ENCODE peak calls at places on chromosomes 3 and 15, in seven cellular contexts. One of them, this sample, is unnamed. For H3K79me1 and H3K4me1, the result is how much of the 10 kb centered on the place peaks cover.

GRCh38 chr3:140316895-140317400 is 360.9 kb upstream of the TRIM42 start:
- DNase-seq in mesendoderm: no peak
- DNase-seq in IMR-90: no peak
- DNase-seq in mesenchymal stem cell: no peak
- DNase-seq in H1: no peak
- DNase-seq in H9: no peak
- DNase-seq in neuronal stem cell: no peak
- DNase-seq in this sample: no peak

GRCh38 chr3:120438971-120439370 is 11.8 kb downstream of the FSTL1 start:
- DNase-seq in mesenchymal stem cell: peak
- DNase-seq in mesendoderm: no peak
- DNase-seq in neuronal stem cell: no peak
- DNase-seq in H9: no peak
- DNase-seq in IMR-90: peak
- DNase-seq in H1: no peak
- DNase-seq in this sample: peak

GRCh38 chr15:66940368-66940767 is 125.0 kb upstream of the SMAD3 start:
- DNase-seq in IMR-90: peak
- DNase-seq in neuronal stem cell: no peak
- DNase-seq in H1: no peak
- DNase-seq in H9: no peak
- DNase-seq in mesendoderm: no peak
- DNase-seq in mesenchymal stem cell: peak
- DNase-seq in this sample: no peak

GRCh38 chr15:93035953-93036810 is 52.8 kb downstream of the RGMA start:
- DNase-seq in H9: peak
- DNase-seq in neuronal stem cell: no peak
- DNase-seq in mesendoderm: peak
- DNase-seq in mesenchymal stem cell: peak
- DNase-seq in H1: peak
- DNase-seq in IMR-90: peak
- DNase-seq in this sample: no peak

GRCh38 chr15:85649372-85649771 is 145.4 kb downstream of the KLHL25 start:
- DNase-seq in mesenchymal stem cell: peak
- DNase-seq in neuronal stem cell: no peak
- DNase-seq in H1: no peak
- DNase-seq in H9: no peak
- DNase-seq in mesendoderm: peak
- DNase-seq in IMR-90: peak
- DNase-seq in this sample: peak

GRCh38 chr3:42117175-42118008 is 26.2 kb downstream of the TRAK1 start:
- DNase-seq in mesendoderm: peak
- DNase-seq in mesenchymal stem cell: peak
- DNase-seq in H9: peak
- DNase-seq in H1: peak
- DNase-seq in neuronal stem cell: no peak
- DNase-seq in IMR-90: peak
- DNase-seq in this sample: peak

GRCh38 chr15:50415752-50416404 is 8.3 kb upstream of the USP8 start:
- DNase-seq in IMR-90: peak
- DNase-seq in mesenchymal stem cell: peak
- DNase-seq in mesendoderm: no peak
- DNase-seq in H1: no peak
- DNase-seq in neuronal stem cell: no peak
- DNase-seq in H9: peak
- DNase-seq in this sample: no peak

GRCh38 chr3:27686642-27687041 is 35.5 kb downstream of the EOMES start:
- DNase-seq in mesenchymal stem cell: no peak
- DNase-seq in mesendoderm: no peak
- DNase-seq in neuronal stem cell: no peak
- DNase-seq in H1: no peak
- DNase-seq in H9: no peak
- DNase-seq in IMR-90: peak
- DNase-seq in this sample: no peak

GRCh38 chr3:191435981-191436380 is 25.0 kb upstream of the PYDC2 start:
- DNase-seq in H9: no peak
- DNase-seq in mesenchymal stem cell: no peak
- DNase-seq in H1: no peak
- DNase-seq in IMR-90: no peak
- DNase-seq in neuronal stem cell: no peak
- DNase-seq in mesendoderm: no peak
- DNase-seq in this sample: no peak

GRCh38 chr15:35481992-35482391 is 64.0 kb downstream of the DPH6 start:
- DNase-seq in H1: no peak
- DNase-seq in mesenchymal stem cell: peak
- DNase-seq in H9: peak
- DNase-seq in mesendoderm: peak
- DNase-seq in neuronal stem cell: no peak
- DNase-seq in IMR-90: peak
- DNase-seq in this sample: peak

GRCh38 chr3:156180077-156180476 is 59.7 kb downstream of the KCNAB1 start:
- DNase-seq in mesenchymal stem cell: peak
- DNase-seq in IMR-90: peak
- DNase-seq in neuronal stem cell: no peak
- DNase-seq in H1: no peak
- DNase-seq in mesendoderm: no peak
- DNase-seq in H9: no peak
- DNase-seq in this sample: no peak

GRCh38 chr3:167743799-167744198 is 8.3 kb downstream of the SERPINI1 start:
- DNase-seq in neuronal stem cell: no peak
- DNase-seq in H9: no peak
- DNase-seq in IMR-90: peak
- DNase-seq in H1: no peak
- DNase-seq in mesendoderm: no peak
- DNase-seq in mesenchymal stem cell: no peak
- DNase-seq in this sample: no peak
- H2BK120ac ChIP-seq in neuronal stem cell: no peak
- H2BK120ac ChIP-seq in H9: no peak
- H2BK120ac ChIP-seq in IMR-90: no peak
- H2BK120ac ChIP-seq in H1: no peak
- H2BK120ac ChIP-seq in mesendoderm: no peak
- H2BK120ac ChIP-seq in mesenchymal stem cell: no peak
- H2BK120ac ChIP-seq in this sample: no peak

GRCh38 chr3:114565201-114565600 is 271.4 kb downstream of the TIGIT start:
- DNase-seq in H1: no peak
- DNase-seq in H9: no peak
- DNase-seq in IMR-90: no peak
- DNase-seq in mesenchymal stem cell: no peak
- DNase-seq in neuronal stem cell: no peak
- DNase-seq in mesendoderm: no peak
- DNase-seq in this sample: no peak

GRCh38 chr3:114563720-114564119 is 269.9 kb downstream of the TIGIT start:
- DNase-seq in mesenchymal stem cell: no peak
- DNase-seq in mesendoderm: no peak
- DNase-seq in H9: no peak
- DNase-seq in neuronal stem cell: no peak
- DNase-seq in IMR-90: no peak
- DNase-seq in H1: no peak
- DNase-seq in this sample: no peak

GRCh38 chr3:114569186-114569585 is 275.4 kb downstream of the TIGIT start:
- DNase-seq in mesenchymal stem cell: no peak
- DNase-seq in mesendoderm: no peak
- DNase-seq in H1: no peak
- DNase-seq in H9: no peak
- DNase-seq in neuronal stem cell: no peak
- DNase-seq in IMR-90: peak
- DNase-seq in this sample: no peak

GRCh38 chr3:114567774-114568173 is 273.9 kb downstream of the TIGIT start:
- DNase-seq in mesendoderm: peak
- DNase-seq in neuronal stem cell: no peak
- DNase-seq in H9: no peak
- DNase-seq in mesenchymal stem cell: no peak
- DNase-seq in H1: no peak
- DNase-seq in IMR-90: no peak
- DNase-seq in this sample: no peak

DNA sequence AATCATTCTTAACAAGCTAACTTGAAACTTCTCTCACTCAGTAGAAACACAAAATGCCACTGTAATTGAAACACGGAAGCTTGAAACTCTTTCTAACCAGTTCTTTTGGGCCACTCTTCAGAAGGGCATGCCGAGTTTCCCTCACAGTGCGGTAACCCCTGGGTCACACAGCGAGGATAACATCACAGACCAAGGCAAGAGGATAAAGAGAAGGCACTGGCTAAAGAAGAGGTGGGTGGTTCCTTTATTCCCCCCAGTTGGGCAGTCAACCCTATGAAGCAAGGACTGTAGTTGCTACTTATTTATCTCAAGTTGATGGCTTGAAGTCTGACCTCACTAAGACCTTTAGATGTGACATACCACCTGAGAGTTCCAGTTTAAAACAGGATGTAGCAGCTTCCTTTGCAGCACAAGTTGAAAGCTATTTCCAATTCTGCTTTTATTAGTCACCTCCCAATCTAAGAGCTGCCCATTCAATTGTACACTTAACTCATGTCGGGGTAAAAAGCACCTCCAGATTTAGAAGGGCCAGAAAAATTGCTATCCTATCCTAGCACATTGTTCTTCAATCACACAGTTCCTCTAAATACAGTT is 272.4 kb downstream of the TIGIT start:
- DNase-seq in neuronal stem cell: no peak
- DNase-seq in mesenchymal stem cell: no peak
- DNase-seq in IMR-90: no peak
- DNase-seq in H1: no peak
- DNase-seq in H9: no peak
- DNase-seq in mesendoderm: no peak
- DNase-seq in this sample: no peak
- H3K79me1 ChIP-seq in neuronal stem cell: under half
- H3K79me1 ChIP-seq in mesenchymal stem cell: under half
- H3K79me1 ChIP-seq in IMR-90: under half
- H3K79me1 ChIP-seq in H1: under half
- H3K79me1 ChIP-seq in H9: under half
- H3K79me1 ChIP-seq in mesendoderm: under half
- H3K79me1 ChIP-seq in this sample: under half

GRCh38 chr3:128151758-128152274 is 1.5 kb upstream of the EEFSEC start:
- DNase-seq in H1: no peak
- DNase-seq in H9: no peak
- DNase-seq in IMR-90: no peak
- DNase-seq in mesendoderm: no peak
- DNase-seq in neuronal stem cell: no peak
- DNase-seq in mesenchymal stem cell: no peak
- DNase-seq in this sample: no peak

GRCh38 chr3:128153156-128154011 is at the start of gene EEFSEC:
- DNase-seq in IMR-90: peak
- DNase-seq in mesendoderm: peak
- DNase-seq in H1: peak
- DNase-seq in neuronal stem cell: peak
- DNase-seq in mesenchymal stem cell: peak
- DNase-seq in H9: peak
- DNase-seq in this sample: peak

GRCh38 chr3:128152419-128153155 is 694 bp upstream of the EEFSEC start:
- DNase-seq in mesenchymal stem cell: no peak
- DNase-seq in IMR-90: peak
- DNase-seq in H9: no peak
- DNase-seq in mesendoderm: no peak
- DNase-seq in neuronal stem cell: no peak
- DNase-seq in H1: no peak
- DNase-seq in this sample: no peak

GRCh38 chr3:128146201-128146600 is 7.1 kb upstream of the EEFSEC start:
- DNase-seq in mesenchymal stem cell: no peak
- DNase-seq in neuronal stem cell: no peak
- DNase-seq in H9: no peak
- DNase-seq in H1: no peak
- DNase-seq in mesendoderm: no peak
- DNase-seq in IMR-90: no peak
- DNase-seq in this sample: no peak

DNA sequence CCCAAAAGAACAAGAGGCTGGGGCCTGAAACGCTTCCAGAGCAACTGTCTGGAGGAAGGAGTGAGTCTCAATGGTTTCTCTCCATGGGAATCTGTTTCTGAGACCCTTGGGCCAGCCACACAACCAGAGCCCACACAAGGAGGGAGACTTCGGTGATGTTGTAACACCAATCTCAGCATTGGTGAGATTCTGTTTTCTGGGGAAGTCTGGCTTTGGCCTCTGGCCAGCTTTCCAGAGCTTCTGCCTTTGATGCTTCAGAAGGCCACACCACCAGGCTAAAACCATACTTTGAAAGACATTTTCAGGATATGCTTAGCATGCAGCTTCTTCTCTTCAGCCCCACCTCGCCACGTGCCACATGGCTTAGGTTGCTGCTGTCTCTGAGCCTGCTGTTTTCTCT is 3.6 kb upstream of the EEFSEC start:
- DNase-seq in neuronal stem cell: no peak
- DNase-seq in mesenchymal stem cell: no peak
- DNase-seq in IMR-90: no peak
- DNase-seq in H9: no peak
- DNase-seq in mesendoderm: no peak
- DNase-seq in H1: no peak
- DNase-seq in this sample: no peak
- H3K4me1 ChIP-seq in neuronal stem cell: under half
- H3K4me1 ChIP-seq in mesenchymal stem cell: under half
- H3K4me1 ChIP-seq in IMR-90: under half
- H3K4me1 ChIP-seq in H9: under half
- H3K4me1 ChIP-seq in mesendoderm: under half
- H3K4me1 ChIP-seq in H1: under half
- H3K4me1 ChIP-seq in this sample: under half

GRCh38 chr3:29302619-29303018 is 21.7 kb downstream of the RBMS3 start:
- DNase-seq in neuronal stem cell: no peak
- DNase-seq in H9: no peak
- DNase-seq in IMR-90: no peak
- DNase-seq in mesendoderm: no peak
- DNase-seq in mesenchymal stem cell: no peak
- DNase-seq in H1: no peak
- DNase-seq in this sample: no peak

GRCh38 chr3:29311805-29312204 is 30.9 kb downstream of the RBMS3 start:
- DNase-seq in H1: no peak
- DNase-seq in neuronal stem cell: no peak
- DNase-seq in H9: no peak
- DNase-seq in IMR-90: no peak
- DNase-seq in mesenchymal stem cell: peak
- DNase-seq in mesendoderm: no peak
- DNase-seq in this sample: no peak

GRCh38 chr3:29310865-29311264 is 30.0 kb downstream of the RBMS3 start:
- DNase-seq in mesenchymal stem cell: no peak
- DNase-seq in neuronal stem cell: no peak
- DNase-seq in H9: no peak
- DNase-seq in H1: no peak
- DNase-seq in mesendoderm: no peak
- DNase-seq in IMR-90: no peak
- DNase-seq in this sample: no peak

GRCh38 chr3:29313074-29313473 is 32.2 kb downstream of the RBMS3 start:
- DNase-seq in IMR-90: peak
- DNase-seq in neuronal stem cell: no peak
- DNase-seq in H1: no peak
- DNase-seq in H9: no peak
- DNase-seq in mesendoderm: no peak
- DNase-seq in mesenchymal stem cell: no peak
- DNase-seq in this sample: no peak

DNA sequence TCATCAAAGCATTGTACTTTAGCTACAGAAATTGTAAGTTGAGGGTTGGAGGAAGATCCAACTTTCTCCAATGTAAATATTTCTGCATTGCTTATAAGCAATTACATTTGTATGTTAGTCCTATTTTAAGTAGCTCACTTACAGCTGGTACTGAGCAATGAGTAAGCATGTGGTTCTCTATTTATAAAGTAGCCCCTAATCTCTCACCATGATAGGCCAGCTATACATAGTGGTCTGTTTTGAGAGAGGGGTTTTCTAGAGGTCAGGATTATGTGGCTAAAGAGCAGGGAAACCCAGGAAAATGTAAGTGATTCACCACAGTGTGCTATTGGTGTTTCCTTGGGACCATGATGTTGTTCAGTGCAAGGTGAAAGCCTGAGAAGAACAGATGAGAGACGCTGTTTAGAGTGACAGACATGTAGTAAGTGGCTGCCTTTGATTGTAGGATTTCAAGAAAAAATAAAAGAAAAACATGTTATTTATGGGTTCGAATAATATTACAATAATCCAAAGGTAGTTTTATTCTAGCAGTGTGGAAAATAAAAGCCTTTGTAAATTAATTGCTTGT is 26.4 kb downstream of the RBMS3 start:
- DNase-seq in IMR-90: peak
- DNase-seq in H1: no peak
- DNase-seq in mesenchymal stem cell: peak
- DNase-seq in mesendoderm: no peak
- DNase-seq in neuronal stem cell: no peak
- DNase-seq in H9: no peak
- DNase-seq in this sample: no peak
- H2BK120ac ChIP-seq in IMR-90: no peak
- H2BK120ac ChIP-seq in H1: no peak
- H2BK120ac ChIP-seq in mesenchymal stem cell: no peak
- H2BK120ac ChIP-seq in mesendoderm: no peak
- H2BK120ac ChIP-seq in neuronal stem cell: no peak
- H2BK120ac ChIP-seq in H9: no peak
- H2BK120ac ChIP-seq in this sample: no peak

This sample was measured in trophoblast cell.